ENCODE peak calls at places on chromosome 14, in six cellular contexts. H is tibial nerve, Z is sigmoid colon, K is stomach, V is A549, X is K562. C is an unnamed sample.

GRCh38 chr14:50335989-50336391 is 23.9 kb downstream of the DMAC2L start:
- DNase-seq in H (no peak), Z (no peak), K (no peak), V (no peak), X (peak), C (peak)

GRCh38 chr14:26597136-26598080 is at the start of gene NOVA1:
- DNase-seq in H (peak), Z (peak), K (no peak), V (peak), X (no peak), C (peak)

GRCh38 chr14:99537399-99537798 is 56.2 kb downstream of the CCNK start:
- DNase-seq in H (no peak), Z (peak), K (no peak), V (peak), X (no peak), C (peak)

GRCh38 chr14:61527325-61528100 is 167.8 kb upstream of the HIF1A start:
- DNase-seq in H (no peak), Z (no peak), K (no peak), V (peak), X (peak), C (peak)

GRCh38 chr14:101098641-101099040 is 195.1 kb upstream of the RTL1 start:
- DNase-seq in H (no peak), Z (no peak), K (no peak), V (no peak), X (no peak), C (no peak)

GRCh38 chr14:23119362-23120327 is 590 bp upstream of the CEBPE start:
- DNase-seq in H (no peak), Z (peak), K (no peak), V (no peak), X (no peak), C (no peak)

GRCh38 chr14:48052973-48053372 is 377.6 kb upstream of the MDGA2 start:
- DNase-seq in H (no peak), Z (no peak), K (no peak), V (no peak), X (no peak), C (no peak)

GRCh38 chr14:103526247-103526913 is 2.6 kb upstream of the TRMT61A start:
- DNase-seq in H (no peak), Z (no peak), K (no peak), V (no peak), X (no peak), C (no peak)

GRCh38 chr14:102181187-102181586 is 41.5 kb downstream of the WDR20 start:
- DNase-seq in H (no peak), Z (no peak), K (no peak), V (no peak), X (no peak), C (no peak)

DNA sequence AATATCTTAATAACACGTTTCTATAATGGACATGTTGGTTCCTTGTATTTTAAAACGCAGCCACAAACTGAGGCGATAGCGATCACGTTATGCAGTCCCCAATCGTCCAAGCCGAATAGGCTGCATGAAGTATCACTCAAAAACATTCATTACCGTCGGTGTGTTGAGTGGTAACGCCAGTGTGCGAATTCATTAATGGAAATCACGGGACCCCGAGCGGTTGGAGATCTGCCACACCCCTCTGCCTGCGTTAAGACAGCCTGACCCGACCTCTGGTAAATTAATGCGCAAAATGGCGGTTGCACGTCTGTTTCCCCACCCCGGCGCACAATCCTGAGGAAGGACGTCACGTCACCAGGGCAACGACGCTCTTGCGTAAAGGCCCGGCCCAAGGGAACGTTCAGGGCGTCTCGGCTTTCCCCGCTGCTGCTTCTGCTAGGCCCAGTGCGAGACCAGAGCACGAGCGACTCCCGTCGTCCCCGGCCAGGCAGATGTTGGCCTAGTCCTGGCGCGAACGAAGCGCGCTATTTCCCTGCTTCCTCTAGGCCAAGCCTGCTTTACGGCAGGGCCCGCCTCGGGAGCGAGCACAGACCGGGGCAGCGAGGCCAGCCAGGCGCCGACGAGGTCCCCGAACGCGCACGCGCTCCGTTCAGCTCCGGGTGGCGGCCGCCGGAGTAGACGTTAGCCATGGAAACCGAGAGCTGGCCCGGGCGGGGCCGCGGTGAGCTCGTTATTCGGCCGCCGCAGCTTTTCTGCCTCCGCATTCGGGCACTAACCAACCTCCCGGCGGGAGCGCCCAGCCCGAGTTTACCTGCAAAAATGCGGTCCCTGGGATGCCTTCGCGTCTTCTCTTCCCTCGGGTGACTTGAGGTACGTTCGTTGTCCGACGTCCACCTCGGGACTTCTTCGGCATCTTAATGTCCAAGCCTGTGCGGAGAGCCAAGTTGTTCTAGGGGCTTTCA is at the start of gene PCNX4:
- DNase-seq in H (peak), Z (peak), K (peak), V (peak), X (peak), C (peak)
- TF ChIP-seq EP300 in H (peak), Z (peak), K (peak), V (no peak), X (no peak), C (peak)

GRCh38 chr14:88079624-88080023 is 74.7 kb downstream of the GPR65 start:
- DNase-seq in H (no peak), Z (no peak), K (no peak), V (no peak), X (no peak), C (no peak)
- TF ChIP-seq EP300 in H (no peak), Z (no peak), K (no peak), V (no peak), X (no peak), C (no peak)

GRCh38 chr14:105102361-105102760 is 37.1 kb upstream of the GPR132 start:
- DNase-seq in H (no peak), Z (peak), K (no peak), V (no peak), X (no peak), C (no peak)

GRCh38 chr14:105099778-105100177 is 34.5 kb upstream of the GPR132 start:
- DNase-seq in H (no peak), Z (no peak), K (no peak), V (no peak), X (no peak), C (no peak)

GRCh38 chr14:105102893-105103292 is 37.7 kb upstream of the GPR132 start:
- DNase-seq in H (no peak), Z (peak), K (no peak), V (no peak), X (no peak), C (no peak)

GRCh38 chr14:105098316-105098715 is 33.1 kb upstream of the GPR132 start:
- DNase-seq in H (no peak), Z (no peak), K (no peak), V (no peak), X (no peak), C (no peak)

DNA sequence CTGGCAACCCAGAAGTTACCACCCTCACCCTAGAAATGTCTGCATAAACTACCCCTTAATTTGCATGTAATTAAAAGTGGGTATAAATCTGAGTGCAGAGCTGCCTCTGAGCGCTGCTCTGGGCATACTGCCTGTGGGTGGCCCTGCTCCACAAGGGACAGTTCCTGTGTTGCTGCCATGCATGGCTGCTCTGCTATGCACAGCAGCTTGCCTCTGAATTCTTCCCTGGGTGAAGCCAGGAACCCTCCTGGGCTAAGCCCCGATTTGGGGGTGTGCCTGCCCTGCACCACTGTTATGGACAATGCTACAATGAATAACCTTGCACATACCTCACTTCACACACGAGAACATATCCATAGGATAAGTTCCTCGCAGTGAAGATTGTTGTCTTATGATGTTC is 35.7 kb upstream of the GPR132 start:
- DNase-seq in H (no peak), Z (no peak), K (no peak), V (no peak), X (no peak), C (no peak)
- TF ChIP-seq EP300 in H (no peak), Z (no peak), K (no peak), V (no peak), X (no peak), C (no peak)

GRCh38 chr14:59166258-59166657 is 22.2 kb upstream of the DAAM1 start:
- DNase-seq in H (no peak), Z (no peak), K (no peak), V (no peak), X (no peak), C (no peak)

GRCh38 chr14:59155886-59156285 is 32.6 kb upstream of the DAAM1 start:
- DNase-seq in H (no peak), Z (no peak), K (no peak), V (no peak), X (no peak), C (no peak)

GRCh38 chr14:59159169-59159568 is 29.3 kb upstream of the DAAM1 start:
- DNase-seq in H (no peak), Z (no peak), K (no peak), V (no peak), X (no peak), C (no peak)

GRCh38 chr14:59160492-59160891 is 28.0 kb upstream of the DAAM1 start:
- DNase-seq in H (no peak), Z (no peak), K (no peak), V (no peak), X (no peak), C (no peak)

DNA sequence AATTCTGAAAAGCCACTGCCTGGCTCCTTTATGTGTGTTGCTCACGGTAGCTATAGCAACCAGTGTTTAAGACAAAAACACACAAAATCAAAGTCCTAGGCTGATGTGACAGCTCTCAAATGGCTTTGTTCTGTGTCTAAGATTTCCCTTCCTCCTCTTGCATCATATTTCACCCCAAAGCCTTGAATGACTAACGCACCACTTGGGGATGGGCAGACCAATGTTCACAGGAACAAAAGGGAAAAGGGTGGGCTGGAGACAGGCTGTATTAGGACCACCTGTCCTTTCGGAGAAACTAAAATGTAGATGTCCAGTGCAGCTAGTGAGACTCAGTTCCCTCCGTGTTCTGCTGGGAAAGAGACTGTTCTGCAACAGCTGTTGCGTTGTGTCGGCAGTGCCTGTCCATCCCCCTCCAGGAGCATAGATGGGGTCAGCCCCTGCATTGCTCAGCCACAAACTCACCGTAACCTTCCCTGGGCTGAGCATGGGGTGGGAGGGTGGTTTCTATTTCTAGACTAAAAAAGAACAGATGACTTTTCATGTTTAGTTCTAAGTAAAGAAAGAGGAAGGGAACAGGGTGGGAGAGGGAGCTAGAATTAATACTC is 26.8 kb upstream of the DAAM1 start:
- DNase-seq in H (no peak), Z (no peak), K (no peak), V (peak), X (no peak), C (no peak)
- TF ChIP-seq EP300 in H (peak), Z (no peak), K (no peak), V (no peak), X (no peak), C (no peak)

DNA sequence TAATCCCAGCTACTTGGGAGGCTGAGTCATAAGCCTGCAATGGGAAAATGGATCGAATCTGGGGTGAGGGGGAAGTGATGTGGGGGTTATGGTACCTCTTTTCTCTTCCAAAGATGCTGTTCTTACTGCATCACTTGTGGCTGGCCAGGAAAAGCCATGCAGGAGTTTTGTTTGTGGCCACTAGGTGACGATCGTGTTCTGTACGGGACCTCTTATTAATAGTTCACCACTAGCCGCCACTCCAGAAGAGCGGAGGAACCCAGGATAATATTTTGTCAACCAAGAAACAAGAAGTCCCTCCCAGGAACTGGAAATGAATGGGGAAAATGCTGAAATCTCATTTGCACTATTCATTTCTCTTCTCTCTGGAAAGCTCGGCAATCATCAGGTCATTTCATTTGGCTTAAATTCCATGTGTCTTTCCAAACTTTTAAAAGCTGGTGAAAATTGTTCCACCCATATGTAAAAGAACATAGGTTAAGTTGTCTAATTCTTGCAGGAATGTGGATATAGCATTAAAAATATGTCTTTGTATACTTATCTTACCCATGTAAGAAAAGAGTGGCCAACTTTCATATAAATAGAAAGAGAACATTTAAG is 8.9 kb downstream of the GPR65 start:
- DNase-seq in H (peak), Z (peak), K (peak), V (peak), X (peak), C (peak)
- TF ChIP-seq EP300 in H (no peak), Z (no peak), K (no peak), V (no peak), X (no peak), C (no peak)